ENCODE peak calls at places on chromosome 3, in nine cellular contexts. One of them, this sample, is unnamed.

GRCh38 chr3:64399205-64399800 is 174.0 kb upstream of the PRICKLE2 start:
- DNase-seq in activated CD4-positive, alpha-beta T cell treated with anti-CD3 and anti-CD28 coated beads, Interleukin-2, amount 50 U/mL, for 4 hours: no peak
- DNase-seq in posterior cingulate gyrus: no peak
- DNase-seq in stimulated activated CD8-positive, alpha-beta memory T cell treated with anti-CD3 and anti-CD28 coated beads, Interleukin-7, amount 100 ng/mL, for 1 hour: no peak
- DNase-seq in CD8-positive, alpha-beta memory T cell: no peak
- DNase-seq in activated CD8-positive, alpha-beta memory T cell treated with anti-CD3 and anti-CD28 coated beads for 4 hours: no peak
- DNase-seq in amygdala: no peak
- DNase-seq in right lobe of liver: no peak
- DNase-seq in NCI-H1092 treated with DMSO at 0.1 percent for 48 hours: peak; percentile 37
- DNase-seq in this sample: peak; percentile 17

GRCh38 chr3:32220006-32220405 is 18.5 kb upstream of the CMTM8 start:
- DNase-seq in activated CD4-positive, alpha-beta T cell treated with anti-CD3 and anti-CD28 coated beads, Interleukin-2, amount 50 U/mL, for 4 hours: no peak
- DNase-seq in posterior cingulate gyrus: no peak
- DNase-seq in stimulated activated CD8-positive, alpha-beta memory T cell treated with anti-CD3 and anti-CD28 coated beads, Interleukin-7, amount 100 ng/mL, for 1 hour: no peak
- DNase-seq in CD8-positive, alpha-beta memory T cell: no peak
- DNase-seq in activated CD8-positive, alpha-beta memory T cell treated with anti-CD3 and anti-CD28 coated beads for 4 hours: no peak
- DNase-seq in amygdala: no peak
- DNase-seq in right lobe of liver: no peak
- DNase-seq in NCI-H1092 treated with DMSO at 0.1 percent for 48 hours: no peak
- DNase-seq in this sample: no peak

GRCh38 chr3:118987466-118987865 is 47.2 kb downstream of the IGSF11 start:
- DNase-seq in activated CD4-positive, alpha-beta T cell treated with anti-CD3 and anti-CD28 coated beads, Interleukin-2, amount 50 U/mL, for 4 hours: no peak
- DNase-seq in posterior cingulate gyrus: peak; percentile 90
- DNase-seq in stimulated activated CD8-positive, alpha-beta memory T cell treated with anti-CD3 and anti-CD28 coated beads, Interleukin-7, amount 100 ng/mL, for 1 hour: no peak
- DNase-seq in CD8-positive, alpha-beta memory T cell: no peak
- DNase-seq in activated CD8-positive, alpha-beta memory T cell treated with anti-CD3 and anti-CD28 coated beads for 4 hours: no peak
- DNase-seq in amygdala: peak; percentile 82
- DNase-seq in right lobe of liver: no peak
- DNase-seq in NCI-H1092 treated with DMSO at 0.1 percent for 48 hours: peak; percentile 14
- DNase-seq in this sample: no peak

GRCh38 chr3:102258666-102259227 is 176.1 kb upstream of the ZPLD1 start:
- DNase-seq in activated CD4-positive, alpha-beta T cell treated with anti-CD3 and anti-CD28 coated beads, Interleukin-2, amount 50 U/mL, for 4 hours: no peak
- DNase-seq in posterior cingulate gyrus: no peak
- DNase-seq in stimulated activated CD8-positive, alpha-beta memory T cell treated with anti-CD3 and anti-CD28 coated beads, Interleukin-7, amount 100 ng/mL, for 1 hour: no peak
- DNase-seq in CD8-positive, alpha-beta memory T cell: no peak
- DNase-seq in activated CD8-positive, alpha-beta memory T cell treated with anti-CD3 and anti-CD28 coated beads for 4 hours: no peak
- DNase-seq in amygdala: no peak
- DNase-seq in right lobe of liver: no peak
- DNase-seq in NCI-H1092 treated with DMSO at 0.1 percent for 48 hours: no peak
- DNase-seq in this sample: no peak

GRCh38 chr3:65930650-65931049 is 108.1 kb downstream of the MAGI1 start:
- DNase-seq in activated CD4-positive, alpha-beta T cell treated with anti-CD3 and anti-CD28 coated beads, Interleukin-2, amount 50 U/mL, for 4 hours: no peak
- DNase-seq in posterior cingulate gyrus: no peak
- DNase-seq in stimulated activated CD8-positive, alpha-beta memory T cell treated with anti-CD3 and anti-CD28 coated beads, Interleukin-7, amount 100 ng/mL, for 1 hour: no peak
- DNase-seq in CD8-positive, alpha-beta memory T cell: no peak
- DNase-seq in activated CD8-positive, alpha-beta memory T cell treated with anti-CD3 and anti-CD28 coated beads for 4 hours: no peak
- DNase-seq in amygdala: no peak
- DNase-seq in right lobe of liver: no peak
- DNase-seq in NCI-H1092 treated with DMSO at 0.1 percent for 48 hours: no peak
- DNase-seq in this sample: no peak

GRCh38 chr3:134366221-134366927 is 7.9 kb downstream of the AMOTL2 start:
- DNase-seq in activated CD4-positive, alpha-beta T cell treated with anti-CD3 and anti-CD28 coated beads, Interleukin-2, amount 50 U/mL, for 4 hours: no peak
- DNase-seq in posterior cingulate gyrus: peak; percentile 39
- DNase-seq in stimulated activated CD8-positive, alpha-beta memory T cell treated with anti-CD3 and anti-CD28 coated beads, Interleukin-7, amount 100 ng/mL, for 1 hour: no peak
- DNase-seq in CD8-positive, alpha-beta memory T cell: no peak
- DNase-seq in activated CD8-positive, alpha-beta memory T cell treated with anti-CD3 and anti-CD28 coated beads for 4 hours: no peak
- DNase-seq in amygdala: no peak
- DNase-seq in right lobe of liver: no peak
- DNase-seq in NCI-H1092 treated with DMSO at 0.1 percent for 48 hours: no peak
- DNase-seq in this sample: no peak

GRCh38 chr3:125351814-125352456 is 23.2 kb downstream of the ZNF148 start:
- DNase-seq in activated CD4-positive, alpha-beta T cell treated with anti-CD3 and anti-CD28 coated beads, Interleukin-2, amount 50 U/mL, for 4 hours: no peak
- DNase-seq in posterior cingulate gyrus: no peak
- DNase-seq in stimulated activated CD8-positive, alpha-beta memory T cell treated with anti-CD3 and anti-CD28 coated beads, Interleukin-7, amount 100 ng/mL, for 1 hour: no peak
- DNase-seq in CD8-positive, alpha-beta memory T cell: no peak
- DNase-seq in activated CD8-positive, alpha-beta memory T cell treated with anti-CD3 and anti-CD28 coated beads for 4 hours: no peak
- DNase-seq in amygdala: no peak
- DNase-seq in right lobe of liver: no peak
- DNase-seq in NCI-H1092 treated with DMSO at 0.1 percent for 48 hours: no peak
- DNase-seq in this sample: no peak

GRCh38 chr3:180922242-180922641 is 9.8 kb downstream of the FXR1 start:
- DNase-seq in activated CD4-positive, alpha-beta T cell treated with anti-CD3 and anti-CD28 coated beads, Interleukin-2, amount 50 U/mL, for 4 hours: no peak
- DNase-seq in posterior cingulate gyrus: no peak
- DNase-seq in stimulated activated CD8-positive, alpha-beta memory T cell treated with anti-CD3 and anti-CD28 coated beads, Interleukin-7, amount 100 ng/mL, for 1 hour: no peak
- DNase-seq in CD8-positive, alpha-beta memory T cell: no peak
- DNase-seq in activated CD8-positive, alpha-beta memory T cell treated with anti-CD3 and anti-CD28 coated beads for 4 hours: no peak
- DNase-seq in amygdala: no peak
- DNase-seq in right lobe of liver: no peak
- DNase-seq in NCI-H1092 treated with DMSO at 0.1 percent for 48 hours: no peak
- DNase-seq in this sample: no peak

GRCh38 chr3:156459434-156459833 is 95.5 kb downstream of the SSR3 start:
- DNase-seq in activated CD4-positive, alpha-beta T cell treated with anti-CD3 and anti-CD28 coated beads, Interleukin-2, amount 50 U/mL, for 4 hours: no peak
- DNase-seq in posterior cingulate gyrus: peak; percentile 89
- DNase-seq in stimulated activated CD8-positive, alpha-beta memory T cell treated with anti-CD3 and anti-CD28 coated beads, Interleukin-7, amount 100 ng/mL, for 1 hour: no peak
- DNase-seq in CD8-positive, alpha-beta memory T cell: no peak
- DNase-seq in activated CD8-positive, alpha-beta memory T cell treated with anti-CD3 and anti-CD28 coated beads for 4 hours: no peak
- DNase-seq in amygdala: peak; percentile 7
- DNase-seq in right lobe of liver: no peak
- DNase-seq in NCI-H1092 treated with DMSO at 0.1 percent for 48 hours: no peak
- DNase-seq in this sample: no peak

GRCh38 chr3:86990734-86991481 is at the start of gene VGLL3:
- DNase-seq in activated CD4-positive, alpha-beta T cell treated with anti-CD3 and anti-CD28 coated beads, Interleukin-2, amount 50 U/mL, for 4 hours: no peak
- DNase-seq in posterior cingulate gyrus: peak; percentile 82
- DNase-seq in stimulated activated CD8-positive, alpha-beta memory T cell treated with anti-CD3 and anti-CD28 coated beads, Interleukin-7, amount 100 ng/mL, for 1 hour: no peak
- DNase-seq in CD8-positive, alpha-beta memory T cell: no peak
- DNase-seq in activated CD8-positive, alpha-beta memory T cell treated with anti-CD3 and anti-CD28 coated beads for 4 hours: no peak
- DNase-seq in amygdala: peak; percentile 1
- DNase-seq in right lobe of liver: peak; percentile 40
- DNase-seq in NCI-H1092 treated with DMSO at 0.1 percent for 48 hours: no peak
- DNase-seq in this sample: no peak

GRCh38 chr3:193620055-193620454 is 27.0 kb downstream of the OPA1 start:
- DNase-seq in activated CD4-positive, alpha-beta T cell treated with anti-CD3 and anti-CD28 coated beads, Interleukin-2, amount 50 U/mL, for 4 hours: no peak
- DNase-seq in posterior cingulate gyrus: no peak
- DNase-seq in stimulated activated CD8-positive, alpha-beta memory T cell treated with anti-CD3 and anti-CD28 coated beads, Interleukin-7, amount 100 ng/mL, for 1 hour: no peak
- DNase-seq in CD8-positive, alpha-beta memory T cell: no peak
- DNase-seq in activated CD8-positive, alpha-beta memory T cell treated with anti-CD3 and anti-CD28 coated beads for 4 hours: no peak
- DNase-seq in amygdala: no peak
- DNase-seq in right lobe of liver: no peak
- DNase-seq in NCI-H1092 treated with DMSO at 0.1 percent for 48 hours: no peak
- DNase-seq in this sample: no peak

GRCh38 chr3:38473229-38473628 is 19.5 kb downstream of the ACVR2B start:
- DNase-seq in activated CD4-positive, alpha-beta T cell treated with anti-CD3 and anti-CD28 coated beads, Interleukin-2, amount 50 U/mL, for 4 hours: no peak
- DNase-seq in posterior cingulate gyrus: no peak
- DNase-seq in stimulated activated CD8-positive, alpha-beta memory T cell treated with anti-CD3 and anti-CD28 coated beads, Interleukin-7, amount 100 ng/mL, for 1 hour: no peak
- DNase-seq in CD8-positive, alpha-beta memory T cell: no peak
- DNase-seq in activated CD8-positive, alpha-beta memory T cell treated with anti-CD3 and anti-CD28 coated beads for 4 hours: no peak
- DNase-seq in amygdala: no peak
- DNase-seq in right lobe of liver: no peak
- DNase-seq in NCI-H1092 treated with DMSO at 0.1 percent for 48 hours: no peak
- DNase-seq in this sample: no peak

GRCh38 chr3:141382571-141382970 is 14.3 kb downstream of the ZBTB38 start:
- DNase-seq in activated CD4-positive, alpha-beta T cell treated with anti-CD3 and anti-CD28 coated beads, Interleukin-2, amount 50 U/mL, for 4 hours: no peak
- DNase-seq in posterior cingulate gyrus: no peak
- DNase-seq in stimulated activated CD8-positive, alpha-beta memory T cell treated with anti-CD3 and anti-CD28 coated beads, Interleukin-7, amount 100 ng/mL, for 1 hour: no peak
- DNase-seq in CD8-positive, alpha-beta memory T cell: no peak
- DNase-seq in activated CD8-positive, alpha-beta memory T cell treated with anti-CD3 and anti-CD28 coated beads for 4 hours: no peak
- DNase-seq in amygdala: no peak
- DNase-seq in right lobe of liver: no peak
- DNase-seq in NCI-H1092 treated with DMSO at 0.1 percent for 48 hours: peak; percentile 68
- DNase-seq in this sample: peak; percentile 17

GRCh38 chr3:13932578-13933295 is 52.9 kb upstream of the WNT7A start:
- DNase-seq in activated CD4-positive, alpha-beta T cell treated with anti-CD3 and anti-CD28 coated beads, Interleukin-2, amount 50 U/mL, for 4 hours: no peak
- DNase-seq in posterior cingulate gyrus: no peak
- DNase-seq in stimulated activated CD8-positive, alpha-beta memory T cell treated with anti-CD3 and anti-CD28 coated beads, Interleukin-7, amount 100 ng/mL, for 1 hour: no peak
- DNase-seq in CD8-positive, alpha-beta memory T cell: no peak
- DNase-seq in activated CD8-positive, alpha-beta memory T cell treated with anti-CD3 and anti-CD28 coated beads for 4 hours: no peak
- DNase-seq in amygdala: peak; percentile 5
- DNase-seq in right lobe of liver: no peak
- DNase-seq in NCI-H1092 treated with DMSO at 0.1 percent for 48 hours: no peak
- DNase-seq in this sample: no peak

GRCh38 chr3:22257252-22257651 is 506.2 kb upstream of the ZNF385D start:
- DNase-seq in activated CD4-positive, alpha-beta T cell treated with anti-CD3 and anti-CD28 coated beads, Interleukin-2, amount 50 U/mL, for 4 hours: no peak
- DNase-seq in posterior cingulate gyrus: no peak
- DNase-seq in stimulated activated CD8-positive, alpha-beta memory T cell treated with anti-CD3 and anti-CD28 coated beads, Interleukin-7, amount 100 ng/mL, for 1 hour: no peak
- DNase-seq in CD8-positive, alpha-beta memory T cell: no peak
- DNase-seq in activated CD8-positive, alpha-beta memory T cell treated with anti-CD3 and anti-CD28 coated beads for 4 hours: no peak
- DNase-seq in amygdala: no peak
- DNase-seq in right lobe of liver: no peak
- DNase-seq in NCI-H1092 treated with DMSO at 0.1 percent for 48 hours: no peak
- DNase-seq in this sample: no peak

GRCh38 chr3:146160964-146161724 is at the start of gene PLOD2:
- DNase-seq in activated CD4-positive, alpha-beta T cell treated with anti-CD3 and anti-CD28 coated beads, Interleukin-2, amount 50 U/mL, for 4 hours: no peak
- DNase-seq in posterior cingulate gyrus: peak; percentile 87
- DNase-seq in stimulated activated CD8-positive, alpha-beta memory T cell treated with anti-CD3 and anti-CD28 coated beads, Interleukin-7, amount 100 ng/mL, for 1 hour: no peak
- DNase-seq in CD8-positive, alpha-beta memory T cell: no peak
- DNase-seq in activated CD8-positive, alpha-beta memory T cell treated with anti-CD3 and anti-CD28 coated beads for 4 hours: no peak
- DNase-seq in amygdala: peak; percentile 61
- DNase-seq in right lobe of liver: peak; percentile 93
- DNase-seq in NCI-H1092 treated with DMSO at 0.1 percent for 48 hours: no peak
- DNase-seq in this sample: peak; percentile 85

GRCh38 chr3:8938021-8938420 is 25.3 kb downstream of the RAD18 start:
- DNase-seq in activated CD4-positive, alpha-beta T cell treated with anti-CD3 and anti-CD28 coated beads, Interleukin-2, amount 50 U/mL, for 4 hours: no peak
- DNase-seq in posterior cingulate gyrus: no peak
- DNase-seq in stimulated activated CD8-positive, alpha-beta memory T cell treated with anti-CD3 and anti-CD28 coated beads, Interleukin-7, amount 100 ng/mL, for 1 hour: no peak
- DNase-seq in CD8-positive, alpha-beta memory T cell: no peak
- DNase-seq in activated CD8-positive, alpha-beta memory T cell treated with anti-CD3 and anti-CD28 coated beads for 4 hours: no peak
- DNase-seq in amygdala: no peak
- DNase-seq in right lobe of liver: no peak
- DNase-seq in NCI-H1092 treated with DMSO at 0.1 percent for 48 hours: no peak
- DNase-seq in this sample: peak; percentile 40

GRCh38 chr3:188819939-188820338 is 351.8 kb upstream of the TPRG1 start:
- DNase-seq in activated CD4-positive, alpha-beta T cell treated with anti-CD3 and anti-CD28 coated beads, Interleukin-2, amount 50 U/mL, for 4 hours: no peak
- DNase-seq in posterior cingulate gyrus: no peak
- DNase-seq in stimulated activated CD8-positive, alpha-beta memory T cell treated with anti-CD3 and anti-CD28 coated beads, Interleukin-7, amount 100 ng/mL, for 1 hour: no peak
- DNase-seq in CD8-positive, alpha-beta memory T cell: no peak
- DNase-seq in activated CD8-positive, alpha-beta memory T cell treated with anti-CD3 and anti-CD28 coated beads for 4 hours: no peak
- DNase-seq in amygdala: no peak
- DNase-seq in right lobe of liver: no peak
- DNase-seq in NCI-H1092 treated with DMSO at 0.1 percent for 48 hours: no peak
- DNase-seq in this sample: no peak